ENCODE peak calls at places on chromosomes 2 and 18, in seven cellular contexts. One of them, this sample, is unnamed.

GRCh38 chr18:79275461-79275860 is 120.3 kb upstream of the NFATC1 start:
- DNase-seq in activated T-cell treated with anti-CD3 and anti-CD28 coated beads for 48 hours: no peak
- DNase-seq in stimulated activated CD8-positive, alpha-beta memory T cell treated with anti-CD3 and anti-CD28 coated beads, Interleukin-15, amount 100 ng/mL, for 4 hours: no peak
- DNase-seq in left kidney: no peak
- DNase-seq in GM23248: no peak
- DNase-seq in stomach: no peak
- DNase-seq in cerebellum: no peak
- DNase-seq in this sample: no peak

GRCh38 chr2:75054296-75054695 is 95.9 kb downstream of the POLE4 start:
- DNase-seq in activated T-cell treated with anti-CD3 and anti-CD28 coated beads for 48 hours: no peak
- DNase-seq in stimulated activated CD8-positive, alpha-beta memory T cell treated with anti-CD3 and anti-CD28 coated beads, Interleukin-15, amount 100 ng/mL, for 4 hours: no peak
- DNase-seq in left kidney: no peak
- DNase-seq in GM23248: peak; percentile 32
- DNase-seq in stomach: no peak
- DNase-seq in cerebellum: no peak
- DNase-seq in this sample: no peak

GRCh38 chr2:26144953-26145680 is 27.8 kb upstream of the GAREM2 start:
- DNase-seq in activated T-cell treated with anti-CD3 and anti-CD28 coated beads for 48 hours: peak; percentile 50
- DNase-seq in stimulated activated CD8-positive, alpha-beta memory T cell treated with anti-CD3 and anti-CD28 coated beads, Interleukin-15, amount 100 ng/mL, for 4 hours: peak; percentile 12
- DNase-seq in left kidney: peak; percentile 77
- DNase-seq in GM23248: peak; percentile 68
- DNase-seq in stomach: peak; percentile 63
- DNase-seq in cerebellum: peak; percentile 56
- DNase-seq in this sample: peak; percentile 28

GRCh38 chr2:158325031-158325781 is 131.3 kb downstream of the CCDC148 start:
- DNase-seq in activated T-cell treated with anti-CD3 and anti-CD28 coated beads for 48 hours: no peak
- DNase-seq in stimulated activated CD8-positive, alpha-beta memory T cell treated with anti-CD3 and anti-CD28 coated beads, Interleukin-15, amount 100 ng/mL, for 4 hours: no peak
- DNase-seq in left kidney: no peak
- DNase-seq in GM23248: peak; percentile 28
- DNase-seq in stomach: no peak
- DNase-seq in cerebellum: no peak
- DNase-seq in this sample: no peak

GRCh38 chr2:145020694-145021093 is 500.8 kb upstream of the ZEB2 start:
- DNase-seq in activated T-cell treated with anti-CD3 and anti-CD28 coated beads for 48 hours: no peak
- DNase-seq in stimulated activated CD8-positive, alpha-beta memory T cell treated with anti-CD3 and anti-CD28 coated beads, Interleukin-15, amount 100 ng/mL, for 4 hours: no peak
- DNase-seq in left kidney: no peak
- DNase-seq in GM23248: peak; percentile 21
- DNase-seq in stomach: no peak
- DNase-seq in cerebellum: no peak
- DNase-seq in this sample: no peak

GRCh38 chr2:140580799-140581198 is 1550.0 kb downstream of the LRP1B start:
- DNase-seq in activated T-cell treated with anti-CD3 and anti-CD28 coated beads for 48 hours: no peak
- DNase-seq in stimulated activated CD8-positive, alpha-beta memory T cell treated with anti-CD3 and anti-CD28 coated beads, Interleukin-15, amount 100 ng/mL, for 4 hours: no peak
- DNase-seq in left kidney: peak; percentile 29
- DNase-seq in GM23248: no peak
- DNase-seq in stomach: no peak
- DNase-seq in cerebellum: no peak
- DNase-seq in this sample: no peak

GRCh38 chr2:108602422-108602821 is 68.2 kb downstream of the LIMS1 start:
- DNase-seq in activated T-cell treated with anti-CD3 and anti-CD28 coated beads for 48 hours: no peak
- DNase-seq in stimulated activated CD8-positive, alpha-beta memory T cell treated with anti-CD3 and anti-CD28 coated beads, Interleukin-15, amount 100 ng/mL, for 4 hours: no peak
- DNase-seq in left kidney: no peak
- DNase-seq in GM23248: no peak
- DNase-seq in stomach: no peak
- DNase-seq in cerebellum: no peak
- DNase-seq in this sample: no peak

GRCh38 chr2:15939854-15940660 is at the start of gene MYCN:
- DNase-seq in activated T-cell treated with anti-CD3 and anti-CD28 coated beads for 48 hours: peak; percentile 43
- DNase-seq in stimulated activated CD8-positive, alpha-beta memory T cell treated with anti-CD3 and anti-CD28 coated beads, Interleukin-15, amount 100 ng/mL, for 4 hours: no peak
- DNase-seq in left kidney: peak; percentile 98
- DNase-seq in GM23248: no peak
- DNase-seq in stomach: peak; percentile 69
- DNase-seq in cerebellum: no peak
- DNase-seq in this sample: no peak

GRCh38 chr18:52130621-52131020 is 209.4 kb upstream of the DCC start:
- DNase-seq in activated T-cell treated with anti-CD3 and anti-CD28 coated beads for 48 hours: no peak
- DNase-seq in stimulated activated CD8-positive, alpha-beta memory T cell treated with anti-CD3 and anti-CD28 coated beads, Interleukin-15, amount 100 ng/mL, for 4 hours: no peak
- DNase-seq in left kidney: no peak
- DNase-seq in GM23248: no peak
- DNase-seq in stomach: no peak
- DNase-seq in cerebellum: no peak
- DNase-seq in this sample: no peak

GRCh38 chr18:13120967-13121586 is 97.5 kb upstream of the LDLRAD4 start:
- DNase-seq in activated T-cell treated with anti-CD3 and anti-CD28 coated beads for 48 hours: no peak
- DNase-seq in stimulated activated CD8-positive, alpha-beta memory T cell treated with anti-CD3 and anti-CD28 coated beads, Interleukin-15, amount 100 ng/mL, for 4 hours: no peak
- DNase-seq in left kidney: peak; percentile 15
- DNase-seq in GM23248: peak; percentile 82
- DNase-seq in stomach: no peak
- DNase-seq in cerebellum: no peak
- DNase-seq in this sample: no peak

GRCh38 chr2:112048887-112049286 is 6.2 kb upstream of the TMEM87B start:
- DNase-seq in activated T-cell treated with anti-CD3 and anti-CD28 coated beads for 48 hours: no peak
- DNase-seq in stimulated activated CD8-positive, alpha-beta memory T cell treated with anti-CD3 and anti-CD28 coated beads, Interleukin-15, amount 100 ng/mL, for 4 hours: no peak
- DNase-seq in left kidney: peak; percentile 68
- DNase-seq in GM23248: peak; percentile 66
- DNase-seq in stomach: no peak
- DNase-seq in cerebellum: peak; percentile 64
- DNase-seq in this sample: no peak

GRCh38 chr2:141927536-141927935 is 203.3 kb downstream of the LRP1B start:
- DNase-seq in activated T-cell treated with anti-CD3 and anti-CD28 coated beads for 48 hours: no peak
- DNase-seq in stimulated activated CD8-positive, alpha-beta memory T cell treated with anti-CD3 and anti-CD28 coated beads, Interleukin-15, amount 100 ng/mL, for 4 hours: no peak
- DNase-seq in left kidney: no peak
- DNase-seq in GM23248: peak; percentile 52
- DNase-seq in stomach: no peak
- DNase-seq in cerebellum: no peak
- DNase-seq in this sample: no peak